ENCODE peak calls at places on chromosomes 2 and 18, in six cellular contexts. L, U, P, I, N and A are unnamed samples.

GRCh38 chr18:77063256-77063655 is 69.3 kb downstream of the MBP start:
- DNase-seq in L (no peak), N (peak), I (peak), U (no peak), P (peak), A (no peak)

GRCh38 chr2:160836755-160837154 is 323.5 kb upstream of the TANK start:
- DNase-seq in N (no peak), I (no peak), P (no peak), L (no peak), U (no peak), A (no peak)

GRCh38 chr2:88810017-88810416 is 118.5 kb downstream of the RPIA start:
- DNase-seq in N (no peak), P (no peak), I (no peak), L (no peak), U (no peak), A (peak)

GRCh38 chr18:49250819-49251388 is 209.5 kb downstream of the DYM start:
- DNase-seq in N (no peak), U (no peak), P (no peak), I (no peak), L (peak), A (peak)

GRCh38 chr2:168534926-168535325 is 78.9 kb downstream of the CERS6 start:
- DNase-seq in P (no peak), I (no peak), U (no peak), L (no peak), N (no peak), A (no peak)

GRCh38 chr18:23883277-23883790 is 131.2 kb upstream of the TTC39C start:
- DNase-seq in U (no peak), L (peak), I (no peak), P (no peak), N (no peak), A (peak)

GRCh38 chr18:44828080-44828479 is 147.4 kb downstream of the SETBP1 start:
- DNase-seq in U (no peak), L (no peak), N (no peak), P (no peak), I (no peak), A (no peak)

GRCh38 chr18:12335503-12335902 is 27.5 kb downstream of the TUBB6 start:
- DNase-seq in N (no peak), I (no peak), P (no peak), U (no peak), L (no peak), A (no peak)

GRCh38 chr2:181738074-181738473 is 57.8 kb upstream of the NEUROD1 start:
- DNase-seq in N (no peak), L (no peak), U (no peak), I (no peak), P (no peak), A (peak)

GRCh38 chr2:104939570-104940235 is 85.8 kb downstream of the POU3F3 start:
- DNase-seq in N (no peak), U (no peak), P (no peak), I (no peak), L (no peak), A (peak)

GRCh38 chr18:79533146-79533545 is 137.4 kb downstream of the NFATC1 start:
- DNase-seq in N (no peak), P (no peak), L (no peak), U (no peak), I (no peak), A (no peak)

GRCh38 chr2:209451209-209451822 is 27.5 kb downstream of the MAP2 start:
- DNase-seq in N (no peak), P (no peak), L (peak), U (no peak), I (no peak), A (peak)

GRCh38 chr18:22699629-22700028 is 233.5 kb upstream of the RBBP8 start:
- DNase-seq in P (no peak), N (no peak), U (no peak), L (no peak), I (no peak), A (no peak)

GRCh38 chr2:122070241-122070731 is 314.8 kb downstream of the TSN start:
- DNase-seq in L (no peak), U (no peak), I (no peak), N (no peak), P (no peak), A (no peak)

GRCh38 chr2:183995632-183996031 is 602.7 kb upstream of the ZNF804A start:
- DNase-seq in U (no peak), P (no peak), L (peak), N (no peak), I (no peak), A (peak)

GRCh38 chr2:235206980-235207579 is 255.3 kb downstream of the SH3BP4 start:
- DNase-seq in P (no peak), U (no peak), I (no peak), L (no peak), N (no peak), A (no peak)

GRCh38 chr2:48943436-48943835 is 187.9 kb upstream of the LHCGR start:
- DNase-seq in P (no peak), I (no peak), L (no peak), U (no peak), N (no peak), A (no peak)

GRCh38 chr2:178296394-178297090 is 102.2 kb downstream of the OSBPL6 start:
- DNase-seq in P (no peak), N (no peak), I (no peak), U (no peak), L (no peak), A (no peak)

GRCh38 chr18:49342690-49343089 is 117.8 kb downstream of the DYM start:
- DNase-seq in L (no peak), P (no peak), U (no peak), N (no peak), I (no peak), A (no peak)

GRCh38 chr2:29374823-29375222 is 259.6 kb downstream of the CLIP4 start:
- DNase-seq in P (no peak), U (no peak), N (no peak), L (no peak), I (no peak), A (no peak)

GRCh38 chr2:212052412-212053159 is 486.0 kb downstream of the ERBB4 start:
- DNase-seq in L (no peak), U (no peak), P (no peak), N (no peak), I (no peak), A (no peak)

GRCh38 chr2:61689526-61689925 is 151.4 kb upstream of the XPO1 start:
- DNase-seq in L (no peak), N (no peak), P (no peak), U (no peak), I (no peak), A (no peak)

GRCh38 chr2:127066942-127067341 is 40.0 kb downstream of the BIN1 start:
- DNase-seq in U (no peak), P (no peak), L (no peak), I (no peak), N (no peak), A (no peak)

GRCh38 chr2:223941579-223942277 is 3.4 kb downstream of the WDFY1 start:
- DNase-seq in N (no peak), I (peak), L (no peak), P (no peak), U (no peak), A (no peak)

GRCh38 chr2:69222984-69223658 is 163.9 kb downstream of the GFPT1 start:
- DNase-seq in U (no peak), N (no peak), I (no peak), L (no peak), P (no peak), A (no peak)

GRCh38 chr2:48578313-48578712 is 39.3 kb upstream of the GTF2A1L start:
- DNase-seq in I (no peak), P (no peak), L (no peak), N (no peak), U (no peak), A (no peak)

GRCh38 chr2:73232471-73233153 is 427 bp downstream of the PRADC1 start:
- DNase-seq in I (no peak), U (peak), N (no peak), P (no peak), L (peak), A (peak)

GRCh38 chr2:99836670-99837069 is 305.7 kb downstream of the AFF3 start:
- DNase-seq in P (no peak), N (no peak), U (no peak), L (no peak), I (no peak), A (no peak)

GRCh38 chr2:35830833-35831232 is 524.7 kb upstream of the CRIM1 start:
- DNase-seq in L (no peak), P (no peak), I (no peak), U (no peak), N (no peak), A (no peak)

GRCh38 chr2:15892575-15892974 is 47.8 kb upstream of the MYCN start:
- DNase-seq in P (no peak), N (no peak), I (no peak), U (no peak), L (no peak), A (no peak)